ENCODE peak calls at places on chromosomes 5 and 9, in eight cellular contexts. Y is neural progenitor cell, G is bronchial epithelial cell, F is psoas muscle, N is endothelial cell of umbilical vein, S is colonic mucosa, Z is cardiac muscle cell, V is BE2C. C is an unnamed sample. For H3K36me3, the result is how much of the 10 kb centered on the place peaks cover.

GRCh38 chr9:106298997-106299396 is 564.0 kb upstream of the ZNF462 start:
- DNase-seq in Y (no peak), G (no peak), Z (no peak), S (no peak), N (no peak), V (no peak), F (no peak), C (no peak)

GRCh38 chr9:28389411-28389810 is 816.1 kb upstream of the C9orf72 start:
- DNase-seq in S (no peak), Y (no peak), N (no peak), Z (no peak), G (no peak), V (no peak), F (no peak), C (no peak)

GRCh38 chr9:107251756-107252322 is 31.2 kb upstream of the RAD23B start:
- DNase-seq in G (no peak), V (peak), Y (no peak), F (peak), Z (no peak), N (no peak), S (no peak), C (peak)

GRCh38 chr5:133246376-133247144 is 194.7 kb downstream of the HSPA4 start:
- DNase-seq in G (no peak), Z (no peak), S (no peak), Y (no peak), F (no peak), N (no peak), V (no peak), C (no peak)

GRCh38 chr5:154947778-154948177 is 6.9 kb downstream of the MRPL22 start:
- DNase-seq in F (no peak), Y (no peak), G (no peak), N (no peak), Z (no peak), V (no peak), S (no peak), C (no peak)

GRCh38 chr9:113992994-113993393 is 85.1 kb downstream of the AMBP start:
- DNase-seq in F (no peak), G (no peak), S (no peak), N (no peak), Z (no peak), Y (no peak), V (no peak), C (no peak)

GRCh38 chr5:136279314-136279713 is 86.0 kb downstream of the TRPC7 start:
- DNase-seq in N (no peak), G (peak), Z (no peak), F (no peak), V (no peak), S (no peak), Y (no peak), C (no peak)

GRCh38 chr9:98742325-98743280 is 33.9 kb upstream of the GABBR2 start:
- DNase-seq in F (no peak), Z (no peak), Y (no peak), N (no peak), V (no peak), S (no peak), G (peak), C (no peak)

GRCh38 chr5:124685404-124685930 is 61.0 kb downstream of the ZNF608 start:
- DNase-seq in G (no peak), Z (no peak), V (no peak), S (no peak), Y (no peak), F (no peak), N (no peak), C (no peak)

GRCh38 chr9:128143409-128144238 is 5.6 kb upstream of the LCN2 start:
- DNase-seq in N (no peak), S (peak), G (no peak), F (peak), Z (no peak), Y (no peak), V (no peak), C (no peak)

DNA sequence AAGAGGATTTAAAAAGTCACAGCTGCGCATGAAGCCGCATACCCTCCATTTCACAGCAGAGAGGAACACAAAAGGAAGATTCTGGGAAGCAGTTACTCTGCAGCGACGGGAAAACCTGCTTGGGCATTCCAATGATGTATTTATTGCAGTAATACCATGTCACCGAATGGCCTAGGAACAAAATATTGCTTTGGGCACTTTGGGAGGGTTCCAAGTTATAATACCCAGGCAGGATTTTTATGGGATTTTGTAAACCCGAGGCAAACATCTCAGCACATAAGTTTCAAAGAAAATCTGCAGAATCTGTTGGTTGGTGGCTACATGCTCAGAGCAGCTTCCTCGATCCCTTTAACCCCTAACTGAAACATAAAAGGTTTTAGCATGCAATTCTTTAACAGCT is 195.2 kb downstream of the MAPKAP1 start:
- DNase-seq in Z (no peak), Y (peak), G (no peak), N (no peak), V (no peak), S (no peak), F (no peak), C (no peak)
- H3K36me3 ChIP-seq in Z (under half), Y (under half), G (under half), N (under half), V (under half), S (under half), F (under half), C (under half)

DNA sequence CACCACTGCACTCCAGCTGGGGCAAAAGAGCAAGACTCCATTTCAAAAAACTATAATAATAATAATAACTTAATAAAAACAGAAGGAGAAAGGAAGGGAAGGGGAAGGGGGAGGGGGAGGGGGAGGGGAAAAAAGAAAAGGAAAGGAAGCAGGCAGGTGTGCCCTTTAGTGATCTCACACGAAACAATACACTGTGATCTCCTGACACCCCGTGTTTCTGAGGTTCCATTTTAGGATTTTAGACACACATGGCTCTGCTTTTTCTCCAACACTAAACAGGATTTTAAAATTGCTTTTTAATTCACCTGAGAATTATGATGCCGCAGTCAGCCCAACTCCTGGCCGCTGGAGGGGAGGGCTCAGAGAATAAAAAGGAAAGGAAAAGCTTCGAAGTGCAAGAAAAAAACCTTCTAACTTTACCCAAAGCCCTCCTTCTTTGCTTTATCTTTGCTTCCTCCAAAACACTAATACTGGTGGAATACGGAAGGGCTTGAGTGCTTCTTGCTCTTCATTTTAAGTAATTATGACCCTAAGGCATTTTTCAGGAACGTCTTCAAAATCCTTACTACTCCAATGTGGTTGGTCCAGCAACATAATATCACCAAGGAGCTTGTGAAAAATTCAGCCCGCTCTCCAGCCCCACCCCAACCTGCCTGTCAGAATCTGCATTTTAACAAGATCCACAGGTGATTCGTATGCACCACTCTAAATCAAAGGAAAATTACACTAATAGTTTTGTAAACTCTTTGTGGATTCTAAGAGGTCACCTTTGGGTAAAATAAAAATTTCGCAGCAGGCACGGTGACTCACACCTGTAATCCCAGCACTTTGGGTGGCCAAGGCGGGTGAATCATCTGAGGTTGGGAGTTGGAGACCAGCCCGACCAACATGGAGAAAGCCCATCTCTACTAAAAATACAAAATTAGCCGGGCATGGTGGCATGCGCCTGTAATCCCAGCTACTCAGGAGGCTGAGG is 66.0 kb downstream of the MYO10 start:
- DNase-seq in G (peak), Z (no peak), Y (no peak), N (no peak), V (no peak), S (no peak), F (no peak), C (no peak)
- TF ChIP-seq CTCF in G (no peak), Z (no peak), Y (no peak), N (no peak), V (no peak), S (no peak), F (no peak), C (no peak)

GRCh38 chr9:522658-523057 is 308.0 kb downstream of the DOCK8 start:
- DNase-seq in V (no peak), F (no peak), N (no peak), S (no peak), Z (peak), Y (no peak), G (no peak), C (no peak)
- H3K36me3 ChIP-seq in V (under half), F (under half), N (under half), S (under half), Z (under half), Y (under half), G (under half), C (under half)

GRCh38 chr5:146401021-146401420 is 46.1 kb upstream of the TCERG1 start:
- DNase-seq in S (no peak), G (no peak), V (no peak), Z (no peak), Y (no peak), N (no peak), F (no peak), C (no peak)

GRCh38 chr5:146400206-146400605 is 46.9 kb upstream of the TCERG1 start:
- DNase-seq in F (no peak), S (no peak), N (no peak), Y (no peak), G (no peak), Z (no peak), V (no peak), C (no peak)

GRCh38 chr5:146399446-146399845 is 47.7 kb upstream of the TCERG1 start:
- DNase-seq in Y (no peak), G (no peak), N (no peak), S (no peak), F (no peak), V (no peak), Z (no peak), C (no peak)

GRCh38 chr5:146402949-146403348 is 44.2 kb upstream of the TCERG1 start:
- DNase-seq in N (no peak), S (no peak), Y (peak), Z (no peak), F (no peak), V (no peak), G (no peak), C (no peak)
- TF ChIP-seq CTCF in N (no peak), S (no peak), Y (peak), Z (no peak), F (no peak), V (no peak), G (no peak), C (no peak)

DNA sequence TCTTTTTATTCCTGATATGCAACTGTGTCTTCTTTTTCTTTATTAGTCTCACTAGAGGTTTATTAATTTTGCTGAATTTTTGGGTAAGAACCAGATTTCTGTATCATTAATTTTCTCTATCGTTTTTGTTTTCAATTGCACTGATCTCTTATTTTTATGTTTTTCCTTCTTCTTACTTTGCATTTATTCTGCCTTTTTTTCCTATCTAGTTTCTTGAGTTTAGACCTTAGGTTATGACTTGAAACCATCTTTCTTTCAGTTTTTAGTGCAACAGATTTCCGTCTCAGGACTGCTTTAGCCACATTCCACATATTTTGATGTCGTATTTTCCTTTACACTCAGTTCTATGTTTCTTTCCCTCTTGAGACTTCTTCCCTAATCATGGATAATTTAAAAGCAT is 56.6 kb downstream of the IARS1 start:
- DNase-seq in V (no peak), S (no peak), N (no peak), Y (no peak), G (no peak), F (no peak), Z (no peak), C (no peak)
- H3K36me3 ChIP-seq in V (half or more), S (under half), N (under half), Y (under half), G (under half), F (under half), Z (half or more), C (half or more)

GRCh38 chr5:117318528-117318927 is 743.9 kb upstream of the SEMA6A start:
- DNase-seq in N (no peak), F (no peak), G (peak), V (no peak), S (no peak), Y (peak), Z (no peak), C (no peak)
- TF ChIP-seq CTCF in N (no peak), F (no peak), G (no peak), V (peak), S (no peak), Y (peak), Z (no peak), C (no peak)

GRCh38 chr5:177487144-177487543 is 10.3 kb downstream of the PDLIM7 start:
- DNase-seq in N (no peak), V (no peak), F (no peak), Y (no peak), S (no peak), G (no peak), Z (no peak), C (no peak)

GRCh38 chr5:177490311-177490991 is 7.0 kb downstream of the PDLIM7 start:
- DNase-seq in N (no peak), Z (no peak), G (no peak), Y (no peak), S (no peak), F (no peak), V (no peak), C (no peak)

GRCh38 chr5:177489119-177489716 is 8.2 kb downstream of the PDLIM7 start:
- DNase-seq in G (no peak), Y (peak), S (peak), Z (no peak), V (peak), F (no peak), N (no peak), C (no peak)

GRCh38 chr5:177486256-177486655 is 11.1 kb downstream of the PDLIM7 start:
- DNase-seq in S (no peak), Y (no peak), F (no peak), Z (no peak), N (no peak), G (no peak), V (no peak), C (no peak)

GRCh38 chr5:177487975-177488374 is 9.4 kb downstream of the PDLIM7 start:
- DNase-seq in F (no peak), Y (no peak), S (no peak), N (no peak), G (no peak), V (no peak), Z (no peak), C (no peak)
- H3K36me3 ChIP-seq in F (under half), Y (under half), S (under half), N (half or more), G (half or more), V (under half), Z (half or more), C (half or more)

DNA sequence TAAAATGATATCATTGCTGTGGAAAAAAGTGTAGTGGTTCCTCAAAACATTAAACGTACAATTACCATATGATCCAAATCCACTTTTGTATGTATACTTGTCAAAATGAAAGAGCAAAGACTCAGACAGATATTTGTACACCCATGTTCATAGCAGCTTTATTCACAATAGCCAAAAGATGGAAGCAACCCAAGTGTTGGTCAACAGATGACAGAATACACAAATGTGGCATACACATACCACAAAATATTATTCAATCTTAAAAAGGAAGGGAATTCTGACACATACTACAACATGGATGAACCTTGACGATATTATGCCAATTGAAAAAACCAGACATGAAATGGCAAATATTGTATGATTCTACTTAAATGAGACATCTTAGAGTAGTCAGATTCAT is 524.5 kb upstream of the WWC1 start:
- DNase-seq in G (no peak), Y (no peak), Z (no peak), N (no peak), S (no peak), F (no peak), V (no peak), C (no peak)
- TF ChIP-seq CTCF in G (no peak), Y (no peak), Z (no peak), N (no peak), S (no peak), F (no peak), V (no peak), C (no peak)

DNA sequence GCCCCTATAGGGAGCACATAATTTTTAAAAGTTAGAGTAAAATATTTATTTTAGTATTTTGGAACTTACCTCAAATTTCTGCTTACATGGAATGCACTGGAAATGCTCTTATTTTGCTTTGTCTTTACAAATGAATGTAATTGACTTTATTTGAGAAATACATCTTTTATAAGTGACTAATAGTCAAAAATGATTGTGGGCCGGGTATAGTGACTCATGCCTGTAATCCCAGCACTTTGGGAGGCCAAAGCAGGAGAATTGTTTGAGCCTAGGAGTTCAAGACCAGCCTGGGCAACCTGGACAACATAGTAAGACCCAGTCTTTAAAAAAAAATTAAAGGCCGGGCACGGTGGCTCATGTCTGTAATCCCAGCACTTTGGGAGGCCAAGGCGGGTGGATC is 5.8 kb downstream of the HMGCR start:
- DNase-seq in N (no peak), G (no peak), S (no peak), F (no peak), Z (no peak), Y (no peak), V (no peak), C (no peak)
- H3K36me3 ChIP-seq in N (under half), G (under half), S (under half), F (under half), Z (under half), Y (under half), V (half or more), C (under half)